ENCODE peak calls at places on chromosomes 2 and 18, in seven cellular contexts. One of them, this sample, is unnamed.
A peak's percentile ranks its signal among the peaks of the same experiment; 100 is the strongest.

GRCh38 chr2:37855283-37856041 is 69.6 kb upstream of the RMDN2 start:
- DNase-seq in heart right ventricle: peak; percentile 55
- DNase-seq in CD8-positive, alpha-beta T cell: no peak
- DNase-seq in body of pancreas: no peak
- DNase-seq in fibroblast of lung: peak; percentile 40
- DNase-seq in COR-L47: no peak
- DNase-seq in HFFc6: no peak
- DNase-seq in this sample: no peak

GRCh38 chr18:59629894-59630293 is 67.3 kb downstream of the CCBE1 start:
- DNase-seq in heart right ventricle: peak; percentile 37
- DNase-seq in CD8-positive, alpha-beta T cell: no peak
- DNase-seq in body of pancreas: peak; percentile 18
- DNase-seq in fibroblast of lung: no peak
- DNase-seq in COR-L47: no peak
- DNase-seq in HFFc6: no peak
- DNase-seq in this sample: no peak

GRCh38 chr2:161090401-161090800 is 69.8 kb upstream of the TANK start:
- DNase-seq in heart right ventricle: no peak
- DNase-seq in CD8-positive, alpha-beta T cell: peak; percentile 30
- DNase-seq in body of pancreas: no peak
- DNase-seq in fibroblast of lung: no peak
- DNase-seq in COR-L47: no peak
- DNase-seq in HFFc6: no peak
- DNase-seq in this sample: peak; percentile 35

GRCh38 chr2:165401285-165401852 is 68.1 kb upstream of the CSRNP3 start:
- DNase-seq in heart right ventricle: no peak
- DNase-seq in CD8-positive, alpha-beta T cell: no peak
- DNase-seq in body of pancreas: peak; percentile 9
- DNase-seq in fibroblast of lung: peak; percentile 73
- DNase-seq in COR-L47: peak; percentile 73
- DNase-seq in HFFc6: peak; percentile 55
- DNase-seq in this sample: no peak

GRCh38 chr2:190359896-190360376 is 16.5 kb downstream of the INPP1 start:
- DNase-seq in heart right ventricle: peak; percentile 46
- DNase-seq in CD8-positive, alpha-beta T cell: peak; percentile 55
- DNase-seq in body of pancreas: peak; percentile 77
- DNase-seq in fibroblast of lung: peak; percentile 73
- DNase-seq in COR-L47: peak; percentile 70
- DNase-seq in HFFc6: peak; percentile 23
- DNase-seq in this sample: peak; percentile 41

GRCh38 chr2:222900354-222900753 is 39.5 kb downstream of the ACSL3 start:
- DNase-seq in heart right ventricle: no peak
- DNase-seq in CD8-positive, alpha-beta T cell: no peak
- DNase-seq in body of pancreas: no peak
- DNase-seq in fibroblast of lung: peak; percentile 77
- DNase-seq in COR-L47: no peak
- DNase-seq in HFFc6: peak; percentile 21
- DNase-seq in this sample: no peak

GRCh38 chr2:152134488-152135280 is 35.8 kb upstream of the CACNB4 start:
- DNase-seq in heart right ventricle: no peak
- DNase-seq in CD8-positive, alpha-beta T cell: no peak
- DNase-seq in body of pancreas: no peak
- DNase-seq in fibroblast of lung: peak; percentile 57
- DNase-seq in COR-L47: no peak
- DNase-seq in HFFc6: no peak
- DNase-seq in this sample: peak; percentile 16

GRCh38 chr18:50632895-50633515 is 73.1 kb downstream of the MAPK4 start:
- DNase-seq in heart right ventricle: no peak
- DNase-seq in CD8-positive, alpha-beta T cell: no peak
- DNase-seq in body of pancreas: no peak
- DNase-seq in fibroblast of lung: no peak
- DNase-seq in COR-L47: no peak
- DNase-seq in HFFc6: no peak
- DNase-seq in this sample: no peak

GRCh38 chr2:39216495-39217191 is 27.1 kb downstream of the CDKL4 start:
- DNase-seq in heart right ventricle: no peak
- DNase-seq in CD8-positive, alpha-beta T cell: peak; percentile 77
- DNase-seq in body of pancreas: no peak
- DNase-seq in fibroblast of lung: no peak
- DNase-seq in COR-L47: no peak
- DNase-seq in HFFc6: no peak
- DNase-seq in this sample: peak; percentile 87

GRCh38 chr2:97936199-97936598 is 59.5 kb downstream of the TMEM131 start:
- DNase-seq in heart right ventricle: no peak
- DNase-seq in CD8-positive, alpha-beta T cell: no peak
- DNase-seq in body of pancreas: peak; percentile 68
- DNase-seq in fibroblast of lung: no peak
- DNase-seq in COR-L47: peak; percentile 39
- DNase-seq in HFFc6: no peak
- DNase-seq in this sample: no peak

GRCh38 chr2:138424436-138425140 is 77.0 kb upstream of the SPOPL start:
- DNase-seq in heart right ventricle: no peak
- DNase-seq in CD8-positive, alpha-beta T cell: no peak
- DNase-seq in body of pancreas: no peak
- DNase-seq in fibroblast of lung: no peak
- DNase-seq in COR-L47: no peak
- DNase-seq in HFFc6: no peak
- DNase-seq in this sample: no peak

GRCh38 chr2:237500681-237501424 is 13.8 kb downstream of the MLPH start:
- DNase-seq in heart right ventricle: no peak
- DNase-seq in CD8-positive, alpha-beta T cell: no peak
- DNase-seq in body of pancreas: no peak
- DNase-seq in fibroblast of lung: peak; percentile 100
- DNase-seq in COR-L47: no peak
- DNase-seq in HFFc6: peak; percentile 100
- DNase-seq in this sample: no peak

GRCh38 chr2:69380072-69380917 is 6.7 kb downstream of the GFPT1 start:
- DNase-seq in heart right ventricle: no peak
- DNase-seq in CD8-positive, alpha-beta T cell: no peak
- DNase-seq in body of pancreas: no peak
- DNase-seq in fibroblast of lung: no peak
- DNase-seq in COR-L47: no peak
- DNase-seq in HFFc6: no peak
- DNase-seq in this sample: no peak

GRCh38 chr2:172200495-172201085 is 97.9 kb upstream of the DLX2 start:
- DNase-seq in heart right ventricle: no peak
- DNase-seq in CD8-positive, alpha-beta T cell: no peak
- DNase-seq in body of pancreas: peak; percentile 56
- DNase-seq in fibroblast of lung: peak; percentile 28
- DNase-seq in COR-L47: no peak
- DNase-seq in HFFc6: peak; percentile 52
- DNase-seq in this sample: no peak

GRCh38 chr2:108236676-108237335 is 3.0 kb upstream of the SULT1C3 start:
- DNase-seq in heart right ventricle: no peak
- DNase-seq in CD8-positive, alpha-beta T cell: no peak
- DNase-seq in body of pancreas: no peak
- DNase-seq in fibroblast of lung: no peak
- DNase-seq in COR-L47: no peak
- DNase-seq in HFFc6: no peak
- DNase-seq in this sample: no peak

GRCh38 chr2:220320326-220320725 is 692.9 kb downstream of the SLC4A3 start:
- DNase-seq in heart right ventricle: no peak
- DNase-seq in CD8-positive, alpha-beta T cell: no peak
- DNase-seq in body of pancreas: no peak
- DNase-seq in fibroblast of lung: peak; percentile 13
- DNase-seq in COR-L47: no peak
- DNase-seq in HFFc6: peak; percentile 65
- DNase-seq in this sample: no peak

GRCh38 chr2:16036951-16037350 is 96.6 kb downstream of the MYCN start:
- DNase-seq in heart right ventricle: no peak
- DNase-seq in CD8-positive, alpha-beta T cell: no peak
- DNase-seq in body of pancreas: no peak
- DNase-seq in fibroblast of lung: no peak
- DNase-seq in COR-L47: no peak
- DNase-seq in HFFc6: no peak
- DNase-seq in this sample: no peak

GRCh38 chr2:239544141-239544800 is 143.5 kb upstream of the HDAC4 start:
- DNase-seq in heart right ventricle: no peak
- DNase-seq in CD8-positive, alpha-beta T cell: no peak
- DNase-seq in body of pancreas: no peak
- DNase-seq in fibroblast of lung: peak; percentile 12
- DNase-seq in COR-L47: no peak
- DNase-seq in HFFc6: peak; percentile 7
- DNase-seq in this sample: no peak

GRCh38 chr2:37768491-37768925 is 97.1 kb upstream of the CDC42EP3 start:
- DNase-seq in heart right ventricle: no peak
- DNase-seq in CD8-positive, alpha-beta T cell: no peak
- DNase-seq in body of pancreas: peak; percentile 10
- DNase-seq in fibroblast of lung: peak; percentile 98
- DNase-seq in COR-L47: no peak
- DNase-seq in HFFc6: peak; percentile 93
- DNase-seq in this sample: no peak

GRCh38 chr2:12177995-12178760 is 431.7 kb downstream of the LPIN1 start:
- DNase-seq in heart right ventricle: no peak
- DNase-seq in CD8-positive, alpha-beta T cell: no peak
- DNase-seq in body of pancreas: no peak
- DNase-seq in fibroblast of lung: no peak
- DNase-seq in COR-L47: no peak
- DNase-seq in HFFc6: no peak
- DNase-seq in this sample: no peak

GRCh38 chr18:8754995-8755955 is 49.9 kb downstream of the MTCL1 start:
- DNase-seq in heart right ventricle: no peak
- DNase-seq in CD8-positive, alpha-beta T cell: peak; percentile 83
- DNase-seq in body of pancreas: peak; percentile 39
- DNase-seq in fibroblast of lung: peak; percentile 92
- DNase-seq in COR-L47: no peak
- DNase-seq in HFFc6: peak; percentile 76
- DNase-seq in this sample: peak; percentile 37

GRCh38 chr2:237281900-237282306 is 132.1 kb downstream of the COL6A3 start:
- DNase-seq in heart right ventricle: no peak
- DNase-seq in CD8-positive, alpha-beta T cell: no peak
- DNase-seq in body of pancreas: no peak
- DNase-seq in fibroblast of lung: peak; percentile 95
- DNase-seq in COR-L47: no peak
- DNase-seq in HFFc6: peak; percentile 94
- DNase-seq in this sample: no peak

GRCh38 chr2:129984426-129984825 is 5.0 kb downstream of the RAB6C start:
- DNase-seq in heart right ventricle: no peak
- DNase-seq in CD8-positive, alpha-beta T cell: no peak
- DNase-seq in body of pancreas: no peak
- DNase-seq in fibroblast of lung: no peak
- DNase-seq in COR-L47: no peak
- DNase-seq in HFFc6: no peak
- DNase-seq in this sample: no peak

GRCh38 chr2:55441280-55441892 is 21.7 kb upstream of the CCDC88A start:
- DNase-seq in heart right ventricle: no peak
- DNase-seq in CD8-positive, alpha-beta T cell: no peak
- DNase-seq in body of pancreas: no peak
- DNase-seq in fibroblast of lung: no peak
- DNase-seq in COR-L47: no peak
- DNase-seq in HFFc6: no peak
- DNase-seq in this sample: no peak

GRCh38 chr2:23826771-23827170 is 100.2 kb downstream of the ATAD2B start:
- DNase-seq in heart right ventricle: no peak
- DNase-seq in CD8-positive, alpha-beta T cell: no peak
- DNase-seq in body of pancreas: no peak
- DNase-seq in fibroblast of lung: no peak
- DNase-seq in COR-L47: no peak
- DNase-seq in HFFc6: no peak
- DNase-seq in this sample: no peak

GRCh38 chr2:52260904-52261303 is 1229.0 kb upstream of the NRXN1 start:
- DNase-seq in heart right ventricle: no peak
- DNase-seq in CD8-positive, alpha-beta T cell: no peak
- DNase-seq in body of pancreas: no peak
- DNase-seq in fibroblast of lung: peak; percentile 40
- DNase-seq in COR-L47: no peak
- DNase-seq in HFFc6: no peak
- DNase-seq in this sample: no peak

GRCh38 chr2:215332876-215333600 is 21.2 kb downstream of the ATIC start:
- DNase-seq in heart right ventricle: no peak
- DNase-seq in CD8-positive, alpha-beta T cell: no peak
- DNase-seq in body of pancreas: no peak
- DNase-seq in fibroblast of lung: no peak
- DNase-seq in COR-L47: no peak
- DNase-seq in HFFc6: no peak
- DNase-seq in this sample: no peak

GRCh38 chr2:234494361-234495075 is 2.4 kb downstream of the ARL4C start:
- DNase-seq in heart right ventricle: no peak
- DNase-seq in CD8-positive, alpha-beta T cell: peak; percentile 35
- DNase-seq in body of pancreas: peak; percentile 38
- DNase-seq in fibroblast of lung: peak; percentile 85
- DNase-seq in COR-L47: peak; percentile 14
- DNase-seq in HFFc6: no peak
- DNase-seq in this sample: no peak

GRCh38 chr2:24539258-24539657 is 48.2 kb downstream of the NCOA1 start:
- DNase-seq in heart right ventricle: no peak
- DNase-seq in CD8-positive, alpha-beta T cell: no peak
- DNase-seq in body of pancreas: no peak
- DNase-seq in fibroblast of lung: no peak
- DNase-seq in COR-L47: no peak
- DNase-seq in HFFc6: no peak
- DNase-seq in this sample: no peak

GRCh38 chr2:152028182-152028862 is 70.5 kb downstream of the CACNB4 start:
- DNase-seq in heart right ventricle: no peak
- DNase-seq in CD8-positive, alpha-beta T cell: no peak
- DNase-seq in body of pancreas: no peak
- DNase-seq in fibroblast of lung: peak; percentile 50
- DNase-seq in COR-L47: no peak
- DNase-seq in HFFc6: no peak
- DNase-seq in this sample: no peak

GRCh38 chr18:34834897-34835296 is 124.8 kb downstream of the DTNA start:
- DNase-seq in heart right ventricle: no peak
- DNase-seq in CD8-positive, alpha-beta T cell: no peak
- DNase-seq in body of pancreas: no peak
- DNase-seq in fibroblast of lung: peak; percentile 20
- DNase-seq in COR-L47: no peak
- DNase-seq in HFFc6: no peak
- DNase-seq in this sample: no peak

GRCh38 chr18:36595046-36595817 is 233.6 kb downstream of the TPGS2 start:
- DNase-seq in heart right ventricle: no peak
- DNase-seq in CD8-positive, alpha-beta T cell: no peak
- DNase-seq in body of pancreas: no peak
- DNase-seq in fibroblast of lung: no peak
- DNase-seq in COR-L47: no peak
- DNase-seq in HFFc6: no peak
- DNase-seq in this sample: no peak

GRCh38 chr2:60855989-60856669 is 25.2 kb upstream of the REL start:
- DNase-seq in heart right ventricle: no peak
- DNase-seq in CD8-positive, alpha-beta T cell: no peak
- DNase-seq in body of pancreas: no peak
- DNase-seq in fibroblast of lung: no peak
- DNase-seq in COR-L47: no peak
- DNase-seq in HFFc6: peak; percentile 13
- DNase-seq in this sample: no peak

GRCh38 chr2:15628899-15629855 is 37.5 kb downstream of the DDX1 start:
- DNase-seq in heart right ventricle: no peak
- DNase-seq in CD8-positive, alpha-beta T cell: no peak
- DNase-seq in body of pancreas: no peak
- DNase-seq in fibroblast of lung: no peak
- DNase-seq in COR-L47: no peak
- DNase-seq in HFFc6: no peak
- DNase-seq in this sample: no peak

GRCh38 chr2:222888716-222889115 is 27.9 kb downstream of the ACSL3 start:
- DNase-seq in heart right ventricle: no peak
- DNase-seq in CD8-positive, alpha-beta T cell: no peak
- DNase-seq in body of pancreas: no peak
- DNase-seq in fibroblast of lung: no peak
- DNase-seq in COR-L47: no peak
- DNase-seq in HFFc6: no peak
- DNase-seq in this sample: no peak